ENCODE peak calls at places on chromosomes 11 and 22, in ten cellular contexts. One of them, this sample, is unnamed.

GRCh38 chr11:76030973-76031590 is 175.2 kb downstream of the WNT11 start:
- DNase-seq in ovary: no peak
- DNase-seq in adrenal gland: no peak
- DNase-seq in astrocyte of the spinal cord: peak
- DNase-seq in AG10803: peak
- DNase-seq in fibroblast of lung: peak
- DNase-seq in K562: no peak
- DNase-seq in MCF 10A: peak
- DNase-seq in sigmoid colon: no peak
- DNase-seq in GM23338: peak
- DNase-seq in this sample: peak

GRCh38 chr11:108601150-108601549 is 7.6 kb upstream of the EXPH5 start:
- DNase-seq in fibroblast of lung: no peak
- DNase-seq in adrenal gland: no peak
- DNase-seq in AG10803: peak
- DNase-seq in GM23338: no peak
- DNase-seq in MCF 10A: no peak
- DNase-seq in ovary: no peak
- DNase-seq in K562: no peak
- DNase-seq in astrocyte of the spinal cord: peak
- DNase-seq in sigmoid colon: no peak
- DNase-seq in this sample: no peak

GRCh38 chr22:22156716-22157499 is 87.7 kb upstream of the VPREB1 start:
- DNase-seq in adrenal gland: peak
- DNase-seq in GM23338: peak
- DNase-seq in AG10803: peak
- DNase-seq in K562: peak
- DNase-seq in fibroblast of lung: peak
- DNase-seq in ovary: no peak
- DNase-seq in astrocyte of the spinal cord: peak
- DNase-seq in MCF 10A: peak
- DNase-seq in sigmoid colon: no peak
- DNase-seq in this sample: peak

GRCh38 chr11:35040221-35040942 is 98.6 kb upstream of the CD44 start:
- DNase-seq in K562: peak
- DNase-seq in ovary: no peak
- DNase-seq in adrenal gland: no peak
- DNase-seq in MCF 10A: peak
- DNase-seq in fibroblast of lung: peak
- DNase-seq in sigmoid colon: no peak
- DNase-seq in AG10803: peak
- DNase-seq in astrocyte of the spinal cord: peak
- DNase-seq in GM23338: no peak
- DNase-seq in this sample: no peak

GRCh38 chr11:79439430-79439892 is 1.4 kb downstream of the TENM4 start:
- DNase-seq in astrocyte of the spinal cord: peak
- DNase-seq in MCF 10A: peak
- DNase-seq in fibroblast of lung: peak
- DNase-seq in GM23338: no peak
- DNase-seq in sigmoid colon: no peak
- DNase-seq in K562: no peak
- DNase-seq in AG10803: peak
- DNase-seq in adrenal gland: peak
- DNase-seq in ovary: peak
- DNase-seq in this sample: no peak

GRCh38 chr11:109192864-109193263 is 229.1 kb upstream of the C11orf87 start:
- DNase-seq in ovary: no peak
- DNase-seq in fibroblast of lung: no peak
- DNase-seq in K562: no peak
- DNase-seq in sigmoid colon: no peak
- DNase-seq in GM23338: no peak
- DNase-seq in MCF 10A: no peak
- DNase-seq in AG10803: no peak
- DNase-seq in adrenal gland: no peak
- DNase-seq in astrocyte of the spinal cord: no peak
- DNase-seq in this sample: no peak

GRCh38 chr11:20367313-20367948 is 3.9 kb downstream of the HTATIP2 start:
- DNase-seq in MCF 10A: peak
- DNase-seq in adrenal gland: peak
- DNase-seq in sigmoid colon: peak
- DNase-seq in fibroblast of lung: peak
- DNase-seq in AG10803: peak
- DNase-seq in K562: peak
- DNase-seq in GM23338: no peak
- DNase-seq in ovary: peak
- DNase-seq in astrocyte of the spinal cord: peak
- DNase-seq in this sample: peak

GRCh38 chr11:2096919-2097301 is 42.3 kb downstream of the IGF2 start:
- DNase-seq in MCF 10A: peak
- DNase-seq in AG10803: peak
- DNase-seq in sigmoid colon: peak
- DNase-seq in fibroblast of lung: no peak
- DNase-seq in astrocyte of the spinal cord: no peak
- DNase-seq in K562: no peak
- DNase-seq in adrenal gland: no peak
- DNase-seq in GM23338: peak
- DNase-seq in ovary: no peak
- DNase-seq in this sample: no peak

GRCh38 chr22:22022255-22022840 is 39.8 kb upstream of the TOP3B start:
- DNase-seq in ovary: no peak
- DNase-seq in GM23338: no peak
- DNase-seq in fibroblast of lung: no peak
- DNase-seq in MCF 10A: no peak
- DNase-seq in AG10803: no peak
- DNase-seq in sigmoid colon: no peak
- DNase-seq in adrenal gland: no peak
- DNase-seq in astrocyte of the spinal cord: no peak
- DNase-seq in K562: no peak
- DNase-seq in this sample: no peak

GRCh38 chr11:76568621-76569020 is 101.9 kb downstream of the LRRC32 start:
- DNase-seq in MCF 10A: no peak
- DNase-seq in AG10803: no peak
- DNase-seq in fibroblast of lung: no peak
- DNase-seq in ovary: no peak
- DNase-seq in astrocyte of the spinal cord: no peak
- DNase-seq in adrenal gland: no peak
- DNase-seq in K562: no peak
- DNase-seq in sigmoid colon: no peak
- DNase-seq in GM23338: no peak
- DNase-seq in this sample: no peak

GRCh38 chr11:125183641-125184040 is 19.1 kb downstream of the PKNOX2 start:
- DNase-seq in ovary: no peak
- DNase-seq in K562: no peak
- DNase-seq in astrocyte of the spinal cord: no peak
- DNase-seq in MCF 10A: no peak
- DNase-seq in sigmoid colon: no peak
- DNase-seq in GM23338: no peak
- DNase-seq in fibroblast of lung: no peak
- DNase-seq in AG10803: no peak
- DNase-seq in adrenal gland: no peak
- DNase-seq in this sample: no peak

GRCh38 chr11:125179346-125179745 is 14.8 kb downstream of the PKNOX2 start:
- DNase-seq in adrenal gland: no peak
- DNase-seq in astrocyte of the spinal cord: no peak
- DNase-seq in fibroblast of lung: no peak
- DNase-seq in AG10803: no peak
- DNase-seq in MCF 10A: no peak
- DNase-seq in GM23338: no peak
- DNase-seq in K562: no peak
- DNase-seq in sigmoid colon: no peak
- DNase-seq in ovary: no peak
- DNase-seq in this sample: no peak

GRCh38 chr11:125179895-125180294 is 15.3 kb downstream of the PKNOX2 start:
- DNase-seq in adrenal gland: no peak
- DNase-seq in K562: no peak
- DNase-seq in sigmoid colon: no peak
- DNase-seq in GM23338: no peak
- DNase-seq in AG10803: no peak
- DNase-seq in fibroblast of lung: no peak
- DNase-seq in astrocyte of the spinal cord: no peak
- DNase-seq in MCF 10A: no peak
- DNase-seq in ovary: no peak
- DNase-seq in this sample: no peak

GRCh38 chr11:125182522-125182921 is 18.0 kb downstream of the PKNOX2 start:
- DNase-seq in K562: no peak
- DNase-seq in fibroblast of lung: no peak
- DNase-seq in MCF 10A: no peak
- DNase-seq in adrenal gland: no peak
- DNase-seq in ovary: no peak
- DNase-seq in AG10803: no peak
- DNase-seq in astrocyte of the spinal cord: no peak
- DNase-seq in sigmoid colon: no peak
- DNase-seq in GM23338: no peak
- DNase-seq in this sample: no peak

GRCh38 chr11:125180413-125181305 is 16.1 kb downstream of the PKNOX2 start:
- DNase-seq in fibroblast of lung: peak
- DNase-seq in ovary: no peak
- DNase-seq in GM23338: no peak
- DNase-seq in K562: no peak
- DNase-seq in astrocyte of the spinal cord: peak
- DNase-seq in AG10803: no peak
- DNase-seq in sigmoid colon: no peak
- DNase-seq in adrenal gland: no peak
- DNase-seq in MCF 10A: no peak
- DNase-seq in this sample: no peak
- TF ChIP-seq CTCF in fibroblast of lung: no peak
- TF ChIP-seq CTCF in ovary: no peak
- TF ChIP-seq CTCF in GM23338: no peak
- TF ChIP-seq CTCF in K562: no peak
- TF ChIP-seq CTCF in astrocyte of the spinal cord: no peak
- TF ChIP-seq CTCF in AG10803: no peak
- TF ChIP-seq CTCF in sigmoid colon: no peak
- TF ChIP-seq CTCF in adrenal gland: no peak
- TF ChIP-seq CTCF in MCF 10A: no peak
- TF ChIP-seq CTCF in this sample: no peak

DNA sequence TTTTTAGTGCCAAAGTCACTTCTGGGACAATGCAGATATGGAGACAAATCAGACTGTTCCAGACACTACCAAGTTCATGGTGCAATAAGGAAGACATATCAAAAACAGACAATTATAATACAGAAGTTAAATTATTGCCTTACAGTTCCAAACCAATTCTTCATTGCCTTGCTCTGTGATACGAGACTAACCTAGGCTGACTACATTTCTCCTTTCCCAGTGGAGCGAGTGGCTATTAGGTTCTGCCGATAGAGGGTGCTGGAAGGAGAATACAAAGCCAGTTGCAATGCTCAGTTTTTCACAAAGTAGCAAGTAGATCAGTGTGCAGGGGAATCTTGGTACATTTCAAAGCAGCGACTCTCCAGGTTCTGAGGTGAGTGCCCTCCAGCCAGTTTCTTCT is 67.8 kb downstream of the FAM168A start:
- DNase-seq in AG10803: no peak
- DNase-seq in fibroblast of lung: no peak
- DNase-seq in K562: peak
- DNase-seq in astrocyte of the spinal cord: no peak
- DNase-seq in sigmoid colon: no peak
- DNase-seq in GM23338: peak
- DNase-seq in adrenal gland: no peak
- DNase-seq in ovary: no peak
- DNase-seq in MCF 10A: peak
- DNase-seq in this sample: peak
- TF ChIP-seq CTCF in AG10803: peak
- TF ChIP-seq CTCF in fibroblast of lung: peak
- TF ChIP-seq CTCF in K562: peak
- TF ChIP-seq CTCF in astrocyte of the spinal cord: peak
- TF ChIP-seq CTCF in sigmoid colon: no peak
- TF ChIP-seq CTCF in GM23338: peak
- TF ChIP-seq CTCF in adrenal gland: no peak
- TF ChIP-seq CTCF in ovary: no peak
- TF ChIP-seq CTCF in MCF 10A: peak
- TF ChIP-seq CTCF in this sample: peak

GRCh38 chr11:36041988-36042606 is 98.2 kb downstream of the LDLRAD3 start:
- DNase-seq in sigmoid colon: no peak
- DNase-seq in ovary: no peak
- DNase-seq in AG10803: peak
- DNase-seq in adrenal gland: no peak
- DNase-seq in K562: peak
- DNase-seq in MCF 10A: peak
- DNase-seq in astrocyte of the spinal cord: peak
- DNase-seq in fibroblast of lung: no peak
- DNase-seq in GM23338: peak
- DNase-seq in this sample: peak

GRCh38 chr11:36048496-36049247 is 104.8 kb downstream of the LDLRAD3 start:
- DNase-seq in MCF 10A: no peak
- DNase-seq in adrenal gland: no peak
- DNase-seq in K562: no peak
- DNase-seq in sigmoid colon: no peak
- DNase-seq in ovary: no peak
- DNase-seq in fibroblast of lung: peak
- DNase-seq in astrocyte of the spinal cord: peak
- DNase-seq in GM23338: no peak
- DNase-seq in AG10803: no peak
- DNase-seq in this sample: no peak

DNA sequence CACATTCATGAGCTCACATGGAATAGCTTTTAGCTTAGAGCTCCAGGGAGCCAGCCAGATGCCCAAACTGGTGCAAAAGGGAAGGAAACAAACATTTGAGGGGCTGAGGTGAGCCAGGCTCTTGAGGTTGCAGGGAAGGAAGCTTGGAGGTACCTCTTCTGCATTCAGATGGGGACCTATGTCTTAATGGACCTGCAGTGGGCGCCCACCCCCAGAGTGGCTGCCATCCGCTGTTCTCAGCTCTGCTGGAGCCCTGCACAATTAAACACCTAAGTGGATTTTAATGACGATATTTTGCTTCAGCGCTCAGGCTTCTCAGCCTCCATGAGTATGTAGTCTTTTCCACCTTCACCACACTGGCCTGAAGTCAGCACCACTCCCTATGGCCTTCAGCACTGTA is 100.8 kb downstream of the LDLRAD3 start:
- DNase-seq in sigmoid colon: no peak
- DNase-seq in K562: no peak
- DNase-seq in fibroblast of lung: no peak
- DNase-seq in ovary: no peak
- DNase-seq in astrocyte of the spinal cord: no peak
- DNase-seq in MCF 10A: no peak
- DNase-seq in AG10803: no peak
- DNase-seq in adrenal gland: no peak
- DNase-seq in GM23338: no peak
- DNase-seq in this sample: no peak
- TF ChIP-seq CTCF in sigmoid colon: no peak
- TF ChIP-seq CTCF in K562: peak
- TF ChIP-seq CTCF in fibroblast of lung: no peak
- TF ChIP-seq CTCF in ovary: no peak
- TF ChIP-seq CTCF in astrocyte of the spinal cord: no peak
- TF ChIP-seq CTCF in MCF 10A: no peak
- TF ChIP-seq CTCF in AG10803: no peak
- TF ChIP-seq CTCF in adrenal gland: no peak
- TF ChIP-seq CTCF in GM23338: peak
- TF ChIP-seq CTCF in this sample: no peak

DNA sequence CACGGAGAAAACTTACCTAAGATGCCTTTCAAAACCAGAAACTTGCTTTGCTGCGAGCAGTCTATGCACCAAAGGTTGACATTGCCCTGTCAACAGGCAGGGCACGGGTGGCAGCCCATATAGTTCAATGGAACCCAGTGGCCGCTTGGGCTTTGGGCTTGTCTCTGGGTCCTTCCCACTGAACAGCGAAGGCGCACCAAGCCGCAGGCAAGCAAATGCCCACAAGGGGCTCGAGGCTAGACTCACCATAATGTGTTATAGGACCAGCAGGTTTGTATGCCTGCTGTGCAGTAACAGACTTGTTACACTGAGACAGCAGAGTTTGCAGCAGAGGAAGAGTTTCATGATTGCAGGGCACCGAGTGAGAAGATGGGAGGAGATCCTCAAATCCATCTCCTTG is 20.3 kb downstream of the CLDN5 start:
- DNase-seq in AG10803: no peak
- DNase-seq in MCF 10A: no peak
- DNase-seq in ovary: no peak
- DNase-seq in adrenal gland: no peak
- DNase-seq in astrocyte of the spinal cord: no peak
- DNase-seq in GM23338: peak
- DNase-seq in sigmoid colon: no peak
- DNase-seq in fibroblast of lung: no peak
- DNase-seq in K562: peak
- DNase-seq in this sample: no peak
- TF ChIP-seq CTCF in AG10803: no peak
- TF ChIP-seq CTCF in MCF 10A: no peak
- TF ChIP-seq CTCF in ovary: no peak
- TF ChIP-seq CTCF in adrenal gland: no peak
- TF ChIP-seq CTCF in astrocyte of the spinal cord: peak
- TF ChIP-seq CTCF in GM23338: no peak
- TF ChIP-seq CTCF in sigmoid colon: no peak
- TF ChIP-seq CTCF in fibroblast of lung: no peak
- TF ChIP-seq CTCF in K562: peak
- TF ChIP-seq CTCF in this sample: no peak